ENCODE peak calls at places on chromosomes 7 and 10, in seven cellular contexts. G is A549, L is sigmoid colon, A is stomach, Y is H1, J is K562, W is ovary. F is an unnamed sample.

GRCh38 chr10:133167693-133168616 is 7.9 kb downstream of the KNDC1 start:
- DNase-seq in Y (no peak), L (peak; percentile 57), G (no peak), W (peak; percentile 14), A (no peak), J (no peak), F (peak; percentile 73)

GRCh38 chr10:78910021-78910420 is 158.7 kb upstream of the ZMIZ1 start:
- DNase-seq in J (no peak), L (no peak), A (no peak), Y (no peak), G (no peak), W (no peak), F (peak; percentile 15)

GRCh38 chr10:52256832-52257691 is 57.0 kb upstream of the DKK1 start:
- DNase-seq in G (no peak), J (no peak), W (no peak), Y (no peak), L (no peak), A (no peak), F (no peak)

GRCh38 chr7:28931565-28931964 is 26.6 kb downstream of the TRIL start:
- DNase-seq in G (no peak), J (no peak), L (no peak), A (no peak), W (no peak), Y (no peak), F (no peak)

GRCh38 chr10:62278461-62278910 is 9.8 kb upstream of the RTKN2 start:
- DNase-seq in Y (no peak), W (no peak), J (no peak), A (no peak), G (no peak), L (no peak), F (no peak)

GRCh38 chr10:84291389-84291788 is 37.0 kb upstream of the CCSER2 start:
- DNase-seq in Y (no peak), L (no peak), W (no peak), A (no peak), G (no peak), J (peak; percentile 32), F (no peak)

GRCh38 chr10:31935678-31936077 is 7.0 kb upstream of the ARHGAP12 start:
- DNase-seq in A (no peak), J (no peak), L (no peak), G (no peak), Y (no peak), W (no peak), F (no peak)

GRCh38 chr10:116125180-116125579 is 147.8 kb downstream of the GFRA1 start:
- DNase-seq in W (no peak), A (no peak), J (no peak), Y (no peak), G (no peak), L (no peak), F (no peak)

GRCh38 chr10:49612513-49613159 is 1.2 kb upstream of the CHAT start:
- DNase-seq in G (no peak), L (peak; percentile 50), W (no peak), J (peak; percentile 69), Y (no peak), A (no peak), F (no peak)

GRCh38 chr7:87475359-87476178 is at the start of gene ABCB4:
- DNase-seq in G (no peak), W (peak; percentile 20), J (peak; percentile 24), A (no peak), L (no peak), Y (no peak), F (no peak)

GRCh38 chr10:53841746-53842145 is 959.3 kb downstream of the PCDH15 start:
- DNase-seq in W (no peak), J (no peak), G (no peak), Y (no peak), A (no peak), L (no peak), F (no peak)

GRCh38 chr10:86283466-86284287 is 82.9 kb downstream of the GRID1 start:
- DNase-seq in A (peak; percentile 3), J (no peak), W (no peak), Y (no peak), L (no peak), G (no peak), F (no peak)

GRCh38 chr10:87053121-87053520 is 33.0 kb downstream of the FAM25A start:
- DNase-seq in J (no peak), A (peak; percentile 45), G (no peak), W (no peak), L (no peak), Y (no peak), F (no peak)

GRCh38 chr10:121553455-121553854 is 44.8 kb downstream of the FGFR2 start:
- DNase-seq in W (no peak), Y (no peak), J (no peak), L (no peak), G (no peak), A (no peak), F (no peak)

GRCh38 chr10:104267721-104268690 is 978 bp upstream of the GSTO2 start:
- DNase-seq in L (no peak), G (no peak), Y (no peak), J (no peak), W (no peak), A (no peak), F (no peak)

GRCh38 chr10:75236178-75236825 is 545 bp upstream of the COMTD1 start:
- DNase-seq in A (no peak), Y (no peak), J (no peak), W (no peak), G (no peak), L (peak; percentile 49), F (no peak)

GRCh38 chr10:75233444-75234016 is 2.2 kb downstream of the COMTD1 start:
- DNase-seq in A (no peak), J (no peak), L (peak; percentile 73), Y (no peak), W (peak; percentile 40), G (no peak), F (no peak)

GRCh38 chr10:75234017-75234682 is 1.6 kb downstream of the COMTD1 start:
- DNase-seq in Y (peak; percentile 93), G (peak; percentile 90), A (peak; percentile 99), L (peak; percentile 96), J (peak; percentile 99), W (peak; percentile 92), F (peak; percentile 99)

GRCh38 chr10:75235375-75236177 is at the start of gene COMTD1:
- DNase-seq in G (peak; percentile 95), L (peak; percentile 97), J (peak; percentile 96), W (peak; percentile 93), A (peak; percentile 98), Y (peak; percentile 91), F (peak; percentile 99)

DNA sequence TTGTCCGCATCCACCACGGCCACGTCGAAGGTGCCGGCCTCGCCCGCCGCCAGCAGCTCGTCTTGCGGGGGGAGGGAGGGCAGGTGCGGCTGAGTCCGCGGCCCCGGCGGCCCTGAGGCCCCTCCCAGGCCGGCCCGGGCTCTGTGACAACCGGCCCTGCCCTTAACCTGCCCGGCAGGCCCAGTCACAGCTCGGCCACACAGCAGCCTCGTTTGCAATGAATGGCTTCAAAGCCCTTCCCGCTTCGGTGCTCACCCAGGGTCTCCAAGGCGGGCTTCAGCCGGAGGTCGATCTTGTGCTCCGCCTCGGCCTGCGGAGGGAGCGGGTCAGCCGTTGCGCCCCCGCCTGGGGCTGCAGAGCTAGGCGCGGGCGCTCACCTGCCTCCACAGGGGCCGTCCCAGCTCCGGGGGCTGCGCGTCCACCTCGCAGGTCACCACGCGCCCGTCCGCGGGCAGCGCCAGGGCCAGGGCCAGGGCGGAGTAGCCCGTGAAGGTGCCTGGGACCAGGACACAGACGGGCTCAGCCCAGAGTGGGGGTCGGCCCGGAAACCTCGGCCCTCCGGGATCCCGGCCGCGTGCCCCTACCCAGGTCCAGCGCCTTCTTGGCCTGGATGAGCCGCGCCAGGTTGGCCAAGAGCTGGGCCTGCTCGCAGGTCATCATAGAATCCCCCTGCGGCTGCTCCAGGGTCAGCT is 928 bp downstream of the COMTD1 start:
- DNase-seq in G (no peak), A (peak; percentile 72), Y (no peak), J (peak; percentile 58), W (peak; percentile 72), L (peak; percentile 70), F (peak; percentile 55)
- TF ChIP-seq POLR2A in G (no peak), A (no peak), Y (no peak), J (peak; percentile 11), W (no peak), L (no peak), F (no peak)

GRCh38 chr10:89966211-89966610 is 264.8 kb downstream of the KIF20B start:
- DNase-seq in W (no peak), J (no peak), G (no peak), A (no peak), Y (no peak), L (no peak), F (no peak)
- TF ChIP-seq EP300 in W (no peak), J (no peak), G (no peak), A (no peak), Y (no peak), L (no peak), F (no peak)

DNA sequence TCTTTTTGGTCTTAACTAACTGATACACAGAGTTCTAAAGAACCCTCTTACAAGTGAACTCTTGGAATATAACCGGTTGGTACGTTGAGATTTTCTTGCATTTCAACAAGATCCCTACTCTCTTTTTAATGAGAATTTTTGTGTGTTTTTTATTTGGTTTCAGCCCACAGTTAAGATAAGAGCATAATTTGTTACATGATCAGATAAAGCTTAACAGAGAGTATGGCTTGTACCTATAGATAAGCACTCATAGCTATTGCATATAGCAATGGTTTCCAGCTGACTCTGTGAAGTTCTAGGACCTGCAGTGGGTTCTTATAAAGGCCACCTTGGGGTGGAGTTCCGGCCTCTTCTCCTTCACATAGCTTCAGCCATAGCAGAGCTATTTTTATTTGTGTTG is 143.3 kb downstream of the SNX10 start:
- DNase-seq in L (no peak), Y (no peak), J (no peak), A (no peak), G (no peak), W (no peak), F (no peak)
- TF ChIP-seq POLR2A in L (no peak), Y (no peak), J (no peak), A (no peak), G (no peak), W (no peak), F (no peak)

GRCh38 chr7:133688483-133689239 is 435.8 kb downstream of the EXOC4 start:
- DNase-seq in J (no peak), G (no peak), W (no peak), Y (no peak), L (no peak), A (no peak), F (no peak)
- TF ChIP-seq EP300 in J (no peak), G (no peak), W (no peak), Y (no peak), L (no peak), A (no peak), F (no peak)

GRCh38 chr7:50854831-50855230 is 72.1 kb upstream of the GRB10 start:
- DNase-seq in W (no peak), G (no peak), J (no peak), A (no peak), L (no peak), Y (no peak), F (no peak)
- TF ChIP-seq POLR2A in W (no peak), G (no peak), J (no peak), A (no peak), L (no peak), Y (no peak), F (no peak)

F was measured in upper lobe of left lung.